ENCODE peak calls at places on chromosomes 7 and 10, in nine cellular contexts. D is HL-60, K is cardiac muscle cell, H is pancreas, R is cardiac fibroblast, W is fibroblast of lung, L is ovary, Z is tibial artery, F is choroid plexus epithelial cell. A is an unnamed sample.

GRCh38 chr7:8035647-8036518 is 67.3 kb downstream of the GLCCI1 start:
- DNase-seq in D (peak), K (peak), H (no peak), R (peak), W (peak), L (no peak), Z (no peak), F (peak), A (peak)

GRCh38 chr10:104680467-104681401 is 39.6 kb downstream of the SORCS3 start:
- DNase-seq in D (no peak), K (no peak), H (no peak), R (no peak), W (peak), L (peak), Z (no peak), F (no peak), A (no peak)

GRCh38 chr10:125161570-125162139 is 1.3 kb upstream of the CTBP2 start:
- DNase-seq in D (no peak), K (no peak), H (peak), R (peak), W (no peak), L (no peak), Z (no peak), F (peak), A (no peak)

GRCh38 chr10:5071411-5072198 is 22.6 kb upstream of the AKR1C3 start:
- DNase-seq in D (no peak), K (peak), H (peak), R (peak), W (peak), L (peak), Z (peak), F (peak), A (peak)

GRCh38 chr10:86733260-86733671 is 23.2 kb upstream of the BMPR1A start:
- DNase-seq in D (no peak), K (peak), H (no peak), R (peak), W (peak), L (peak), Z (no peak), F (no peak), A (no peak)

GRCh38 chr7:124723012-124723411 is 42.6 kb downstream of the GPR37 start:
- DNase-seq in D (no peak), K (no peak), H (no peak), R (peak), W (peak), L (no peak), Z (no peak), F (peak), A (peak)

GRCh38 chr7:117086788-117087187 is 133.5 kb downstream of the ST7 start:
- DNase-seq in D (peak), K (peak), H (no peak), R (peak), W (peak), L (no peak), Z (no peak), F (peak), A (peak)

GRCh38 chr10:29415876-29416275 is 127.0 kb downstream of the LYZL1 start:
- DNase-seq in D (no peak), K (peak), H (no peak), R (no peak), W (peak), L (no peak), Z (no peak), F (peak), A (no peak)

GRCh38 chr10:31004611-31005193 is 27.0 kb downstream of the ZNF438 start:
- DNase-seq in D (no peak), K (peak), H (no peak), R (peak), W (peak), L (no peak), Z (no peak), F (peak), A (peak)

GRCh38 chr7:113710310-113711106 is 208.3 kb downstream of the PPP1R3A start:
- DNase-seq in D (peak), K (peak), H (no peak), R (peak), W (peak), L (no peak), Z (no peak), F (peak), A (peak)

GRCh38 chr10:15504101-15504840 is 133.2 kb upstream of the FAM171A1 start:
- DNase-seq in D (no peak), K (peak), H (no peak), R (no peak), W (peak), L (no peak), Z (no peak), F (peak), A (peak)

GRCh38 chr7:151745090-151745638 is 131.8 kb downstream of the PRKAG2 start:
- DNase-seq in D (peak), K (peak), H (peak), R (peak), W (peak), L (no peak), Z (peak), F (peak), A (peak)

DNA sequence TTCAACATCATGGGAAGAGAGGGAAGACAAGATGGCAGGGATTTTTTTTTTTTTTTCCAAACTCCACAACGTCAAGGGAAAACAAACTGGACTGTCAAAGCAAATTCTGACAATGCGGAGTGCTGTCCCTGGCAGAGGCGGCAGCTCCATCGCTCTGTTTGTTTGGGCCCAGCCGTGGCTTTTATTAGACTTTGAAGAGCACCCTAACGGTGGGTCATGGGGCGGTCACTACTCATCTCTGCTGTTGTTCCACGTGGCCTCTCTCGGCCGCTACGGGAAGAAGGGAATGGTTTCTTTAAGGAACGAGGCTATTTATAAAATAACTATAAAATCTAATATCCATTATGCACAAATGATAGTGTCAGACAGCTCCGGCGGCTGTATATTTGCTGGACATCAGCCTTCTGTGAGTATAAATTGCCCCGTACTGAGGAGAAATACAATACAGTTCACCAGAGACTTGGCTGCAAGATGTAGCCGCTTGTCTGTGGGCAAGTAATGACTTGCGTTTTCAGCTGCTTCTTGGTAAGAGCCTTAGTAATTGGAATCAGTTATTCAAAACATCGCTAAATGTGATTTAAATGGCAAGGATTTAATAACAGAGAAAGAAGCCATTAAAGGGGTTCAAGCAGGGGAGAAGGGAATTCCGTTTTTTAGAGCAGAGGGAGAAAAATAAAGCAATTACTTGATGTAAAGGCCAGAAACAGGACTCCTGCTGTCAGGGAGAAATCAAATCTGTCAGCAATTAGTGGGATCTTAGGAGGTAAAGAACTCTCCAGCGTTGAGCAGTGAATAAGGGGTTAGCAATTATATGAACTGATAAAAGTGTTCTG is 61.7 kb upstream of the RAB11FIP2 start:
- DNase-seq in D (no peak), K (no peak), H (no peak), R (no peak), W (peak), L (no peak), Z (no peak), F (peak), A (peak)
- H3K4me3 ChIP-seq in D (no peak), K (no peak), H (no peak), R (no peak), W (no peak), L (no peak), Z (no peak), F (peak), A (no peak)

DNA sequence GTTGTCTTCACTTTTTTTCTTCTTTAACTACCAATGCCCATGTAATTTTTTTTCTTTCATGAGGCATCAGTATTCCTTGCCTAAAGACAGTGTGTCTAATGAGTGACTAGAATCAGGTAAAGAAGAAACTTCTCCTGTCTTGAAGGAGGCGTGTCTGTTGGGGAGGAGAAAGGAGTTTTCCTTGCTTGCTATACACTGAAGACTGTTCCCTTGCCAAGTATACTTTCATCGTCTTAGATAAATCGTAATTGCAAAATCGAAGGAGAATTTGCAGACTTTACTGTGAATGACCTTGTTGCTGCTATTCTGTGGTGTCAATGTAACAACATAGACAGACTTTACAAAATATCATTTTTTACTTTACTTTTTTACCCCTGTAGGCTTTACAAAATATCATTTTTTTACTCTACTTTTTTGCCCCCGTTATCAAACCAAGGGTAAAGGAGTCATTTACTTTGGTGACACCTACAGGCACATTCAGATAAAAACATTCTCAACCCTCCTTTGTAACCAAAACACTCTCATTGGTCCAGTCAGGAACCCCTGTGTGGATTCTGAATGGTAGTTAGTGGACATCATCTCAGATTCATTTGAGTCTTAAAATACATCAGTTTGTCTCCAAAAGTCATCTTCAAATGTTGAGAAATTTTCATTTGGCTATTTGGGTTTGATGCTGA is 232.4 kb downstream of the AHR start:
- DNase-seq in D (no peak), K (peak), H (no peak), R (peak), W (peak), L (no peak), Z (no peak), F (peak), A (peak)
- TF ChIP-seq CTCF in D (no peak), K (peak), H (peak), R (peak), W (no peak), L (no peak), Z (peak), F (peak), A (peak)

DNA sequence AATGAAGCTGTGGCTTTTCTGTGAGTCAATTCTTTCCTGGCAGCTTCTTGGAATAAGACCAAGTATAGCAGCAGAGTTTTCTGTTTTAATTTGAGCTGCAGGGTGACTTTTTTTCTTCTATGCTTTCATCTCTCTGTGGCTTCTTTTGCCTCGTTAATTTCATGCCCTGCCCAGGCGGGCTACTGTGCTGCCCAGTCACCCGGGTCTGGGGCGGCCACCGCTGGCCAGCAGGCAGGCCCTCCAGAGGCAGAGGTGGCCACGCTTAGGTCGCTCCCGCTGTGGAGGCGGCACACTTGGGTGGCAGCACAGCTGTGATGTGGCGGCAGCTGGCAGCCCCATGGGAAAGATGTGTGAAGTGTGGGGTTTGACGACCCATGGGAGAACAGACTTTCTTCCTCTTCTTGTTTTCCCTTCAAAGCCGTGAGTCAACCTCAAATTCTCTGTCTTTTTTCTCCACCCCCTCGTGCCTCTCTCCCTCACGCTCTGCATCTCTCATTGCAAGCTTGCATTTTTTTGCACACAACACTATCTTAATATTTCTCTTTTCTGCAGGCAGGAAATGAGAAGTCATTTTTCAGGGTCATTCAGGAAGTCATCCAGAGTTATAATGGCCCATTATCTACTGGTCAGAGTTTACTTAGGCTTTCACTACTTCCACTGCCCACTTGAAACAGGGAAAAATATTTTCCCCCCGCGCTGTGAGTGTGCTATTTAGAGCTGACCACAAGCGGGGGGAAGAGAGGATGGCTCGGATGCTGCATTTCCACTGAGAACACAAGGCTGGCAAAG is 67.8 kb downstream of the EGFR start:
- DNase-seq in D (no peak), K (peak), H (no peak), R (peak), W (peak), L (no peak), Z (no peak), F (peak), A (peak)
- H3K4me3 ChIP-seq in D (no peak), K (no peak), H (no peak), R (peak), W (peak), L (peak), Z (peak), F (peak), A (peak)

GRCh38 chr10:37263304-37263703 is 137.9 kb downstream of the ANKRD30A start:
- DNase-seq in D (no peak), K (no peak), H (no peak), R (no peak), W (no peak), L (no peak), Z (no peak), F (no peak), A (no peak)
- TF ChIP-seq CTCF in D (no peak), K (no peak), H (no peak), R (no peak), W (no peak), L (no peak), Z (no peak), F (no peak), A (no peak)

GRCh38 chr10:131750973-131751826 is 149.6 kb upstream of the PPP2R2D start:
- DNase-seq in D (no peak), K (no peak), H (no peak), R (no peak), W (no peak), L (no peak), Z (no peak), F (no peak), A (no peak)

GRCh38 chr10:131749767-131750142 is 151.1 kb upstream of the PPP2R2D start:
- DNase-seq in D (no peak), K (no peak), H (no peak), R (no peak), W (no peak), L (no peak), Z (no peak), F (no peak), A (no peak)

GRCh38 chr10:131750171-131750895 is 150.5 kb upstream of the PPP2R2D start:
- DNase-seq in D (no peak), K (no peak), H (no peak), R (no peak), W (no peak), L (no peak), Z (no peak), F (no peak), A (no peak)

GRCh38 chr10:131753336-131753735 is 147.5 kb upstream of the PPP2R2D start:
- DNase-seq in D (no peak), K (no peak), H (no peak), R (no peak), W (no peak), L (no peak), Z (no peak), F (no peak), A (no peak)

GRCh38 chr10:131751827-131752775 is 148.7 kb upstream of the PPP2R2D start:
- DNase-seq in D (no peak), K (no peak), H (no peak), R (no peak), W (no peak), L (no peak), Z (no peak), F (no peak), A (no peak)
- H3K4me3 ChIP-seq in D (no peak), K (no peak), H (no peak), R (no peak), W (no peak), L (no peak), Z (no peak), F (no peak), A (no peak)

GRCh38 chr7:114843102-114843501 is 78.8 kb upstream of the MDFIC start:
- DNase-seq in D (no peak), K (no peak), H (no peak), R (no peak), W (no peak), L (no peak), Z (no peak), F (no peak), A (no peak)

GRCh38 chr7:114842551-114843065 is 79.3 kb upstream of the MDFIC start:
- DNase-seq in D (no peak), K (no peak), H (no peak), R (no peak), W (no peak), L (no peak), Z (no peak), F (no peak), A (peak)
- TF ChIP-seq CTCF in D (no peak), K (no peak), H (no peak), R (no peak), W (no peak), L (no peak), Z (no peak), F (no peak), A (no peak)

GRCh38 chr10:132940791-132941465 is 1.4 kb downstream of the CFAP46 start:
- DNase-seq in D (no peak), K (no peak), H (no peak), R (no peak), W (no peak), L (no peak), Z (peak), F (no peak), A (no peak)

GRCh38 chr10:132939957-132940790 is 2.2 kb downstream of the CFAP46 start:
- DNase-seq in D (peak), K (peak), H (no peak), R (peak), W (peak), L (no peak), Z (peak), F (peak), A (peak)

GRCh38 chr10:132942101-132942739 is at the start of gene CFAP46:
- DNase-seq in D (no peak), K (peak), H (peak), R (peak), W (peak), L (peak), Z (no peak), F (peak), A (peak)

GRCh38 chr10:132942740-132943554 is 577 bp upstream of the CFAP46 start:
- DNase-seq in D (no peak), K (no peak), H (no peak), R (no peak), W (peak), L (no peak), Z (no peak), F (no peak), A (no peak)

GRCh38 chr10:132941640-132942051 is 724 bp downstream of the CFAP46 start:
- DNase-seq in D (no peak), K (no peak), H (no peak), R (no peak), W (no peak), L (no peak), Z (no peak), F (no peak), A (no peak)
- H3K4me3 ChIP-seq in D (no peak), K (peak), H (no peak), R (no peak), W (peak), L (no peak), Z (no peak), F (peak), A (peak)

GRCh38 chr10:93917064-93917391 is 23.2 kb downstream of the SLC35G1 start:
- DNase-seq in D (no peak), K (no peak), H (no peak), R (no peak), W (no peak), L (no peak), Z (no peak), F (no peak), A (no peak)
- TF ChIP-seq CTCF in D (no peak), K (no peak), H (no peak), R (no peak), W (no peak), L (no peak), Z (no peak), F (no peak), A (no peak)

GRCh38 chr7:48085433-48085791 is 3.7 kb upstream of the UPP1 start:
- DNase-seq in D (no peak), K (no peak), H (no peak), R (no peak), W (peak), L (no peak), Z (no peak), F (no peak), A (no peak)
- H3K4me3 ChIP-seq in D (no peak), K (no peak), H (no peak), R (no peak), W (no peak), L (no peak), Z (no peak), F (no peak), A (no peak)

GRCh38 chr7:45153238-45153637 is 4.4 kb upstream of the RAMP3 start:
- DNase-seq in D (no peak), K (no peak), H (no peak), R (no peak), W (no peak), L (no peak), Z (no peak), F (peak), A (no peak)
- TF ChIP-seq CTCF in D (no peak), K (no peak), H (no peak), R (no peak), W (no peak), L (no peak), Z (no peak), F (peak), A (no peak)

A was measured in fibroblast of villous mesenchyme.